ENCODE peak calls at places on chromosomes 12 and 14, in six cellular contexts. D is right atrium auricular region; Q is AG09319; J is CD4-positive, alpha-beta T cell; S is cardiac fibroblast; T is prostate gland. V is an unnamed sample.

GRCh38 chr14:53047302-53047701 is 96.5 kb upstream of the FERMT2 start:
- DNase-seq in T (peak; percentile 17), Q (no peak), D (no peak), J (no peak), S (no peak), V (no peak)

GRCh38 chr14:97644365-97644764 is 847.2 kb downstream of the VRK1 start:
- DNase-seq in T (no peak), S (no peak), D (no peak), J (no peak), Q (no peak), V (no peak)

GRCh38 chr14:58815046-58815701 is 177.4 kb downstream of the DACT1 start:
- DNase-seq in T (no peak), Q (no peak), D (no peak), J (no peak), S (peak; percentile 76), V (no peak)

GRCh38 chr14:22003471-22003870 is 329.9 kb upstream of the OR4E1 start:
- DNase-seq in S (no peak), J (no peak), T (no peak), Q (no peak), D (no peak), V (no peak)

GRCh38 chr12:132437252-132438138 is 52.5 kb upstream of the FBRSL1 start:
- DNase-seq in J (no peak), T (no peak), S (no peak), Q (no peak), D (no peak), V (no peak)

GRCh38 chr12:1499351-1499750 is 95.0 kb downstream of the FBXL14 start:
- DNase-seq in Q (no peak), D (no peak), J (no peak), S (no peak), T (no peak), V (no peak)

GRCh38 chr12:56151672-56152131 is 685 bp upstream of the MYL6B start:
- DNase-seq in T (peak; percentile 62), D (peak; percentile 73), Q (no peak), J (peak; percentile 56), S (peak; percentile 21), V (no peak)

GRCh38 chr12:130144256-130144655 is 18.0 kb upstream of the FZD10 start:
- DNase-seq in Q (no peak), S (no peak), T (no peak), D (no peak), J (no peak), V (no peak)

GRCh38 chr12:6697584-6698351 is 2.8 kb downstream of the PIANP start:
- DNase-seq in Q (peak; percentile 15), S (peak; percentile 68), D (no peak), J (no peak), T (no peak), V (no peak)

GRCh38 chr14:53462931-53463778 is 310.0 kb upstream of the DDHD1 start:
- DNase-seq in T (no peak), Q (no peak), S (no peak), D (no peak), J (no peak), V (no peak)

GRCh38 chr12:123393747-123394146 is 9.8 kb downstream of the KMT5A start:
- DNase-seq in D (no peak), S (no peak), T (no peak), Q (peak; percentile 69), J (no peak), V (no peak)

GRCh38 chr14:99065551-99065950 is 206.4 kb downstream of the BCL11B start:
- DNase-seq in D (no peak), J (no peak), S (no peak), T (no peak), Q (no peak), V (no peak)

GRCh38 chr14:76810953-76811400 is 1.7 kb downstream of the ANGEL1 start:
- DNase-seq in D (no peak), S (peak; percentile 58), J (peak; percentile 16), T (no peak), Q (peak; percentile 18), V (no peak)

GRCh38 chr12:79482323-79482722 is 208.4 kb downstream of the PAWR start:
- DNase-seq in D (no peak), J (no peak), Q (no peak), S (no peak), T (no peak), V (no peak)

GRCh38 chr12:86526060-86526595 is 269.9 kb upstream of the MGAT4C start:
- DNase-seq in D (no peak), J (no peak), T (no peak), Q (no peak), S (no peak), V (no peak)

DNA sequence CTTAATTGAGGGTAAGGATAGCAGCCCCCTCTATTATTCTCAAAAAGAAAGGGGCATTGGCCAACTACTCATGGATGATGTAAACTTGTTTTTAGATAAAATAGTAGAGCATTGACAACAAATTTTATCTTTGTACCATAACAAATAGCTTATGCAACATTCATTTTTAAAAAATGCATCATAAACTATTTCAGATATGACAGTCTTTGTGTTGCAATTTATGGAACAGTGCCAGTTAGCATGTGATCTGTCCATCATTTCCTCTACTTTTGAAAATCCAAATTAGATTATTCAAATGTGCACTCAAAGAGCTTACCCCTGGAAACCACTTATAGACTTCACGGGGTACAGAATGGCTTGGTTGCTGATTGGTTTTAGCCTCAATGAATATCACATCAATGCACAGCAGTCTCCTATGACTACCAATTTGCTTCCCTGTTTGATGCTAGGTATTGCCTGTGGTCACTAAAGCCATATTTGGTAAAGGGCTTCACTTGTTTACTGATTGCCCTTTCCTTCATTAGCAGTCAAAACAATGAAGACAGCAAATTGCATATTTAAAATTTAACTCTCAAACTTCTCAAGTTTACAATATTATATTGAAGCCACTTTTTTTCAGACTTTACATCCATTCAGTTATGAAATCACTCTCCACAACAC is 274.9 kb upstream of the MGAT4C start:
- DNase-seq in Q (no peak), S (peak; percentile 49), J (no peak), D (no peak), T (no peak), V (no peak)
- TF ChIP-seq CTCF in Q (no peak), S (no peak), J (no peak), D (no peak), T (no peak), V (no peak)

GRCh38 chr12:27624586-27624985 is 71.7 kb upstream of the REP15 start:
- DNase-seq in S (no peak), Q (no peak), D (no peak), J (no peak), T (no peak), V (no peak)
- TF ChIP-seq CTCF in S (no peak), Q (no peak), D (no peak), J (no peak), T (no peak), V (no peak)

GRCh38 chr14:26849514-26849913 is 251.7 kb upstream of the NOVA1 start:
- DNase-seq in J (no peak), Q (no peak), S (no peak), T (no peak), D (no peak), V (no peak)
- TF ChIP-seq CTCF in J (no peak), Q (no peak), S (no peak), T (no peak), D (no peak), V (no peak)

DNA sequence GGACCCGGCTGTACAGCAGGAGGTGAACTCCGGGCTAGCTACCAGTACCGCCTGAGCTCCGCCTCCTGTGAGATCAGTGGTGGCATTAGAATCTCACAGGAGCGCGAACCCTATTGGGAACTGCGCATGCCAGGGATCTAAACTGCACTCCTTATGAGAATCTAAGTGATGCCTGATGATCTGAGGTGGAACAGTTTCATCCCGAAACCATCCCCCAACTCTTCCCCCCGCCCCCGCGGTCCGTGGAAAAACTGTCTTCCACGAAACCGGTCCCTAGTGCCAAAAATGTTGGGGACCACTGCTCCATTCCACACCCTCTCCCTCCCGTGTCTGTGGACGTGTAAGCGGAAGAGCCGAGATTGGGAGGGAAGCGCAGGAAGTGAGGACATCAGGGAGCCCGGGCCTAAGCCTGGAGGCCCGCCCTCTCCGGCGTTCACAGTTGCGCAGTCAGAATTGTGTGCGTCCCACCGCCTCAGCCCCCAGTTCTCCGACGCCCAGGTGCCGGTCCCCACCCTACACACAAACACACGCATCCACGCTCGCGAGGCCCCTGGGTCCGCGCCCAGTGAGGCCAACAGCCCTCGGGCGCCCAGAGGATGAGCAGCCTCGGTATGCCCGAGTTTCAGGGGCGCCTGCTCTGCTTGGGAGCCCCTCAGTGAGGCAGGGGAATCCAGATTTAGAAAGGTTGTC is 1.8 kb upstream of the RNASE4 start:
- DNase-seq in D (peak; percentile 94), Q (peak; percentile 85), J (peak; percentile 71), T (peak; percentile 90), S (peak; percentile 96), V (peak; percentile 93)
- TF ChIP-seq CTCF in D (peak; percentile 28), Q (no peak), J (no peak), T (no peak), S (no peak), V (no peak)

GRCh38 chr12:85951823-85952222 is 77.7 kb downstream of the NTS start:
- DNase-seq in Q (no peak), D (no peak), S (peak; percentile 20), J (no peak), T (no peak), V (no peak)
- TF ChIP-seq CTCF in Q (peak; percentile 23), D (no peak), S (peak; percentile 31), J (no peak), T (peak; percentile 64), V (peak; percentile 65)

DNA sequence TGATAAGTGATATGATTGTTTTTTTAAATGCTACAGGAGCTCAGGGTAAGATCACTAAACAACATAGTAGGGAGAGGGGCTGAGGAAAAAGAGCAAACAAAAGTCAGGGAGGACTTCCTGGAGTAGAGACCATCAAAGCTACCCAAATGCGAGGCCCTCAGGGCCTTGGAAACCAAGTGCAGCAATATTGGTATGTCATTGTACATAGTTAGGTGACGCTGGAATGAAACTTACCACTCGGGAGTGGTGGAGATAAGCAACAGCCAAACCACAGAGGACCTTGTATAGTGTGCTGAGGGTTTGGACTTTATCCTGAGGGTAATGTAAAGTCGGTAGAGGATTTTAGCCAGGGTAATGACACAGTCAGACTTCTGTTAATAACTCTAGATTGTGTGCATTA is 13.8 kb downstream of the KITLG start:
- DNase-seq in D (no peak), S (no peak), Q (no peak), T (no peak), J (no peak), V (no peak)
- TF ChIP-seq CTCF in D (no peak), S (no peak), Q (no peak), T (no peak), J (no peak), V (no peak)

GRCh38 chr12:120750806-120751205 is 25.2 kb downstream of the ACADS start:
- DNase-seq in D (no peak), J (no peak), S (no peak), Q (no peak), T (no peak), V (no peak)
- TF ChIP-seq CTCF in D (no peak), J (no peak), S (no peak), Q (no peak), T (no peak), V (no peak)

GRCh38 chr12:89157413-89157812 is 194.9 kb downstream of the DUSP6 start:
- DNase-seq in S (no peak), Q (no peak), J (no peak), T (no peak), D (no peak), V (no peak)
- TF ChIP-seq CTCF in S (no peak), Q (no peak), J (no peak), T (no peak), D (no peak), V (no peak)

V was measured in osteocyte.